ENCODE peak calls at places on chromosomes 4 and X, in seven cellular contexts. F is ovary; U is A549; T is endothelial cell of umbilical vein; I is psoas muscle; H is CD4-positive, alpha-beta T cell; C is uterus. R is an unnamed sample.

GRCh38 chr4:169810325-169811323 is 52.9 kb upstream of the HPF1 start:
- DNase-seq in F (no peak), U (peak), T (peak), I (no peak), H (no peak), C (no peak), R (no peak)

GRCh38 chr4:10075953-10076391 is 40.6 kb downstream of the WDR1 start:
- DNase-seq in F (no peak), U (no peak), T (no peak), I (no peak), H (no peak), C (peak), R (no peak)

GRCh38 chrX:96576358-96576757 is 108.3 kb upstream of the DIAPH2 start:
- DNase-seq in F (no peak), U (no peak), T (peak), I (no peak), H (no peak), C (no peak), R (no peak)

GRCh38 chrX:48548871-48549270 is 9.4 kb downstream of the TBC1D25 start:
- DNase-seq in F (no peak), U (no peak), T (no peak), I (no peak), H (no peak), C (no peak), R (no peak)

GRCh38 chr4:14399919-14400706 is 602.2 kb upstream of the CPEB2 start:
- DNase-seq in F (no peak), U (peak), T (no peak), I (no peak), H (no peak), C (no peak), R (no peak)

GRCh38 chrX:55135171-55135570 is 46.4 kb downstream of the PAGE2 start:
- DNase-seq in F (peak), U (peak), T (peak), I (peak), H (peak), C (peak), R (no peak)

GRCh38 chrX:154352012-154352401 is 22.4 kb downstream of the FLNA start:
- DNase-seq in F (no peak), U (no peak), T (no peak), I (peak), H (peak), C (no peak), R (no peak)

GRCh38 chrX:6708041-6708440 is 173.1 kb upstream of the VCX3A start:
- DNase-seq in F (no peak), U (no peak), T (no peak), I (no peak), H (no peak), C (no peak), R (no peak)

GRCh38 chrX:37867509-37868153 is 20.3 kb upstream of the DYNLT3 start:
- DNase-seq in F (no peak), U (no peak), T (no peak), I (no peak), H (no peak), C (no peak), R (no peak)

GRCh38 chrX:136711147-136711546 is 63.2 kb downstream of the CD40LG start:
- DNase-seq in F (peak), U (peak), T (peak), I (peak), H (no peak), C (peak), R (no peak)

GRCh38 chr4:176333076-176333475 is 13.3 kb downstream of the SPCS3 start:
- DNase-seq in F (no peak), U (no peak), T (no peak), I (no peak), H (no peak), C (no peak), R (no peak)

GRCh38 chrX:48576108-48576507 is 1.8 kb downstream of the RBM3 start:
- DNase-seq in F (no peak), U (no peak), T (no peak), I (no peak), H (no peak), C (no peak), R (no peak)

GRCh38 chr4:55758570-55758969 is 61.0 kb upstream of the EXOC1L start:
- DNase-seq in F (no peak), U (no peak), T (no peak), I (no peak), H (no peak), C (no peak), R (no peak)

GRCh38 chr4:55754754-55755350 is 64.7 kb upstream of the EXOC1L start:
- DNase-seq in F (no peak), U (no peak), T (peak), I (no peak), H (no peak), C (no peak), R (peak)

GRCh38 chr4:55757356-55758024 is 62.1 kb upstream of the EXOC1L start:
- DNase-seq in F (no peak), U (no peak), T (no peak), I (no peak), H (no peak), C (no peak), R (no peak)

GRCh38 chr4:55756208-55756607 is 63.4 kb upstream of the EXOC1L start:
- DNase-seq in F (no peak), U (no peak), T (no peak), I (no peak), H (no peak), C (no peak), R (no peak)

GRCh38 chr4:55758081-55758480 is 61.5 kb upstream of the EXOC1L start:
- DNase-seq in F (no peak), U (no peak), T (peak), I (no peak), H (no peak), C (no peak), R (no peak)
- H3K27ac ChIP-seq in F (no peak), U (no peak), T (no peak), I (no peak), H (no peak), C (no peak), R (no peak)

GRCh38 chr4:100742045-100742444 is 224.2 kb upstream of the EMCN start:
- DNase-seq in F (no peak), U (peak), T (peak), I (no peak), H (no peak), C (no peak), R (no peak)
- TF ChIP-seq CTCF in F (no peak), U (peak), T (peak), I (peak), H (no peak), C (no peak), R (peak)

GRCh38 chrX:115606861-115607260 is 45.9 kb downstream of the PLS3 start:
- DNase-seq in F (no peak), U (no peak), T (no peak), I (no peak), H (no peak), C (no peak), R (no peak)
- H3K27ac ChIP-seq in F (no peak), U (no peak), T (no peak), I (no peak), H (no peak), C (peak), R (no peak)

GRCh38 chrX:100719139-100719538 is 12.8 kb downstream of the SYTL4 start:
- DNase-seq in F (no peak), U (no peak), T (no peak), I (no peak), H (no peak), C (no peak), R (no peak)

GRCh38 chrX:100721328-100721727 is 10.6 kb downstream of the SYTL4 start:
- DNase-seq in F (no peak), U (peak), T (no peak), I (no peak), H (no peak), C (no peak), R (no peak)

DNA sequence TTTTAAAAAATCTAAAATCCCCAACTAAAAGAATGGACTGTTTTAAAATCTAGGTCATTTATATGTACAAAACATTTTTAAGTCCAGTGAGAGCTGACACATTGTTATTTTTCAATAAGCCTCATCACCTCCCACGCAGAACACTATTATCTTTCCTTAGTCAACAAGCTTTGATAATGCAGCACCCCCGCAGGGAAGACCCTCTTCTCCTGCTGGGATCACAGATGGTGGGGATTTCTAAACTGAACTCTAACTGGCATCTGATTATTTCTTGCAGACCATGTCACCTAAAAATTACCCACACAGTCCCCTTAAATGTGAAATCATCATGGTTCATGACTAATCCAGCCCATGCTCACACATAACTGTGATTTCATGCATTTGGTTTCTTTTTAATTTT is 11.6 kb downstream of the SYTL4 start:
- DNase-seq in F (no peak), U (no peak), T (no peak), I (no peak), H (no peak), C (no peak), R (no peak)
- TF ChIP-seq CTCF in F (no peak), U (no peak), T (no peak), I (no peak), H (no peak), C (no peak), R (no peak)